ENCODE peak calls at places on chromosome 16, in four cellular contexts. S, I, E and C are unnamed samples.

GRCh38 chr16:87701505-87701921 is 64.3 kb downstream of the KLHDC4 start:
- DNase-seq in E (no peak), S (no peak), I (no peak), C (no peak)

GRCh38 chr16:73176577-73177013 is 128.7 kb upstream of the ZFHX3 start:
- DNase-seq in I (no peak), E (peak), S (no peak), C (peak)

GRCh38 chr16:50332599-50332998 is 36.2 kb downstream of the BRD7 start:
- DNase-seq in S (no peak), I (no peak), E (no peak), C (no peak)

GRCh38 chr16:2816751-2817495 is at the start of gene PRSS21:
- DNase-seq in S (no peak), I (peak), E (no peak), C (no peak)

GRCh38 chr16:86901483-86901882 is 323.1 kb downstream of the FOXL1 start:
- DNase-seq in I (no peak), S (no peak), E (peak), C (peak)

GRCh38 chr16:72985148-72985882 is 62.6 kb downstream of the ZFHX3 start:
- DNase-seq in I (no peak), S (no peak), E (peak), C (no peak)

GRCh38 chr16:53123753-53124152 is 69.0 kb downstream of the CHD9 start:
- DNase-seq in I (no peak), S (no peak), E (peak), C (no peak)

GRCh38 chr16:58187657-58188430 is 10.1 kb downstream of the CSNK2A2 start:
- DNase-seq in E (no peak), I (no peak), S (no peak), C (no peak)

DNA sequence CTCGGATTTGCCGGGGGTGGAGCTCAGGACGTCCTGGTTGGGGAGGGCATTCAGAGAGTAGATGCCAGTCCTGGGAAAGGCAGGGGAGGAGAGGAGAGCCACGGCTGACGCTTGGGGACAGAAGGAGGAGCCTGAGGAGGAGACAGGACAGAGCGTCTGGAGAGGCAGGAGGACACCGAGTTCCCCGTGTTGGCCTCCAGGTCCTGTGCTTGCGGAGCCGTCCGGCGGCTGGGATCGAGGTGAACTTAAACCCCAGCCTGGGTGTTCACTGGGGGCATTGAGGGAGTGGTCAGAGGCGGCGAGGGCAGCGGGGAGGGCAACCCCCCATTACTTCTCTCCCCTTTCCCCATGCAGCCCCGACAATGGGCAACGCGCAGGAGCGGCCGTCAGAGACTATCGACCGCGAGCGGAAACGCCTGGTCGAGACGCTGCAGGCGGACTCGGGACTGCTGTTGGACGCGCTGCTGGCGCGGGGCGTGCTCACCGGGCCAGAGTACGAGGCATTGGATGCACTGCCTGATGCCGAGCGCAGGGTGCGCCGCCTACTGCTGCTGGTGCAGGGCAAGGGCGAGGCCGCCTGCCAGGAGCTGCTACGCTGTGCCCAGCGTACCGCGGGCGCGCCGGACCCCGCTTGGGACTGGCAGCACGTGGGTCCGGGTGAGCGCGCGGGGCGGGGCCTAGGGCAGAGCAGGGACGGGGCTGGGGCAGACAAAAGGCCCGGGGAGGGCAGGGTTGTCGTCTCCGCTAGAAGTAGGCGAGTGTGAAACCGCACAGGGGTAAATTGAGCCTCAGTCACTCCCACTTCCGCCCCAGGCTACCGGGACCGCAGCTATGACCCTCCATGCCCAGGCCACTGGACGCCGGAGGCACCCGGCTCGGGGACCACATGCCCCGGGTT is 3.7 kb downstream of the NOL3 start:
- DNase-seq in E (peak), S (no peak), I (no peak), C (peak)
- TF ChIP-seq CTCF in E (peak), S (no peak), I (no peak), C (no peak)

DNA sequence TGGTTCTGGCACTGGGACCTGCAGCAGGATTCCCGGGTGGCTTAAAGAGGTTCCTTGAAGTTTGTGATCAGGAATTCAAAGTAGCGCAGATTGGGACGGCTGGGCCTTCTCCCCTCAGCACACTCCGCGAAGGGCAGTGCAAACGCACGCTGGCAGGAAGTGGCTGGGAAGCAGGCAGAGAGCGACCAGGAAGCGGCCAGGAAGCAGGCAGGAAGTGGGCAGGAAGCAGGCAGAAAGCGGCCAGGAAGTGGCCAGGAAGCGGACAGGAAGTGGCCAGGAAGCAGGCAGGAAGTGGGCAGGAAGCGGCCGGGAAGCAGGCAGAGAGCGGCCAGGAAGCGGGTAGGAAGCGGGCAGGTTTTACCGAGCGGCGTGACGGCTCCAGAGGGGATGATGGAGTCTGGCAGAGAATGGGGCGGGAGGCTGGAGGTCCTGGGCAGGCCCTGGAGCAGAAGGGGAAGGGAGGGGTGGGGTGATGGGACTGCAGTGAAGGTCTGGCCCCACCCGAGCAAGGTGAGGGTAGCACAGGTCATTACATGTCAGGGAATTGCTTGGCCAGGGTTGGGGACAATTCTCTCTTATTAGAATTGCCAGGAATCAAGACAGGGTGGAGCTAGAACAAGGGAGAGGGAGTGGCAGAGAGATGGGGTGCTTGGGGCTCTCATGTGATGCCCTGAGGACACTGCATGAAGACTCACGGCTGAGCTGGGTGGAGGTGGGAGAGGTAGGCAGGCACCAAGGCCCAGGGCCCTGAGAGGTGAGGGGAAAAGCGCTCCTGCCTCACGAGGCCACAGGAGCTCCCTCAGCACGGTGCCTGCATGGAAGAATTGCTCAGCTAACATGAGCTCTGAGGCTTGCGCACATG is 3.4 kb downstream of the DPEP1 start:
- DNase-seq in I (no peak), S (no peak), E (no peak), C (no peak)
- H3K27ac ChIP-seq in I (no peak), S (no peak), E (no peak), C (no peak)

GRCh38 chr16:85689950-85690320 is 1.2 kb upstream of the GINS2 start:
- DNase-seq in S (no peak), E (no peak), I (no peak), C (no peak)

GRCh38 chr16:85688586-85689284 is at the start of gene GINS2:
- DNase-seq in I (peak), E (peak), S (peak), C (peak)

GRCh38 chr16:85686912-85687591 is 1.7 kb downstream of the GINS2 start:
- DNase-seq in S (no peak), I (peak), E (no peak), C (no peak)

GRCh38 chr16:85689285-85689949 is 663 bp upstream of the GINS2 start:
- DNase-seq in I (no peak), E (no peak), S (no peak), C (no peak)

DNA sequence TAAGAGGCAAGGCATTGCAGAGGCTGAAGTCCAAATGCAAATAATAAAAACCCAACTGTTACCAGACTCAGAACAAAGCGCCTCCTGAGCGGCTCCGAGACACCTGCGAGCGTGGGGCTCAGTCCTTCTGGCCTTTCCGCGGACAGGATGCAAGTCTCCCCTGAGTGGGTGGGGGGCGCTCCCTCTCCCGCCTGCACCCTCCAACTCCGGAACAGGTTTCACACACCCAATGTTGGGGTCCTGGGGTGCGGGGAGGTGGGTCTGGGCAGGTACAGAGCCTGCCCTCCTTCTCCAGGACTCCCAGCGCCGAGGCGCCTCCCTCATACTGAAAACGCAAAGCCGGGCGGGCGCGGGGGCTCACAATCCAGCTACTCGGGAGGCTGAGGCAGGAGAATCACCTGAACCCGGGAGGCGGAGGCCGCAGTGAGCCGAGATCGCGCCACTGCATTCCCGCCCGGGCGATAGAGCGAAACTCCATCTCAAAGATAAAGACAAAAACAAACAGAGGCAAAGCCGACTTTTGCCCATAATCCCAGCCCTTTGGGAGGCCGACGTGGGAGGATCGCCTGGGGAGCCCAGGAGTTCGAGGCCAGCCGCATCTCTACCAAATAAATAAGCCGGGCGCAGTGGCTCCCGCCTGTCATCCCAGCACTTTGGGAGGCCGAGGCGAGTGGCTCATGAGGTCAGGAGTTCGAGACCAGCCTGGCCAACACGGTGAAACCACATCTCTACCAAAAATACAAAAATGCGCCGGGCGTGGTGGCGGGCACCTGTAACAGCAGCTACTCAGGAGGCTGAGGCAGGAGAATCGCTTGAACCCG is 893 bp downstream of the GINS2 start:
- DNase-seq in S (no peak), I (no peak), E (no peak), C (no peak)
- TF ChIP-seq FOS in S (no peak), I (no peak), E (no peak), C (no peak)

GRCh38 chr16:48385272-48385953 is at the start of gene SIAH1:
- DNase-seq in I (peak), E (peak), S (no peak), C (peak)

GRCh38 chr16:48383877-48384304 is 1.3 kb downstream of the SIAH1 start:
- DNase-seq in S (no peak), I (peak), E (no peak), C (peak)

GRCh38 chr16:48384305-48384981 is 770 bp downstream of the SIAH1 start:
- DNase-seq in S (no peak), I (peak), E (peak), C (peak)

GRCh38 chr16:48383204-48383876 is 1.9 kb downstream of the SIAH1 start:
- DNase-seq in E (peak), I (no peak), S (no peak), C (no peak)

DNA sequence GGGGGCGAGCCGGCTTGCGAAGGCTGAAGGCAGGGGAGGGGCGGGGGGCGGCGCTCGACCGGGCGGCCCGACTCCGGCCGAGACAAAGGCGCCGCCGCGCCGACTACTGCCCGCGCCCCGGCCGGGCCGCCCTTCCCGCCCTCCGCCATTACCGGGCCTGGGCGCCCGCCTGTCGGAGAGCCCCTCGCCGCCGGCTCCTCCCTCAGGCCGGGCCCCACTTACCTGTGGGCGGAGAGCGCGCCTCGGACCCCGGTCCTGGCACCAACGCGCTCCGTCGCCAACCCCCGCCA is 286 bp downstream of the SIAH1 start:
- DNase-seq in E (no peak), S (no peak), I (no peak), C (no peak)
- TF ChIP-seq CTCF in E (no peak), S (no peak), I (no peak), C (no peak)

GRCh38 chr16:71631776-71632175 is 5.8 kb downstream of the MARVELD3 start:
- DNase-seq in E (no peak), I (no peak), S (no peak), C (no peak)

GRCh38 chr16:71627631-71628236 is 1.8 kb downstream of the MARVELD3 start:
- DNase-seq in E (no peak), S (no peak), I (peak), C (no peak)

GRCh38 chr16:71628810-71629209 is 2.8 kb downstream of the MARVELD3 start:
- DNase-seq in I (no peak), E (no peak), S (no peak), C (peak)

GRCh38 chr16:71629617-71630016 is 3.6 kb downstream of the MARVELD3 start:
- DNase-seq in S (no peak), I (no peak), E (no peak), C (no peak)

DNA sequence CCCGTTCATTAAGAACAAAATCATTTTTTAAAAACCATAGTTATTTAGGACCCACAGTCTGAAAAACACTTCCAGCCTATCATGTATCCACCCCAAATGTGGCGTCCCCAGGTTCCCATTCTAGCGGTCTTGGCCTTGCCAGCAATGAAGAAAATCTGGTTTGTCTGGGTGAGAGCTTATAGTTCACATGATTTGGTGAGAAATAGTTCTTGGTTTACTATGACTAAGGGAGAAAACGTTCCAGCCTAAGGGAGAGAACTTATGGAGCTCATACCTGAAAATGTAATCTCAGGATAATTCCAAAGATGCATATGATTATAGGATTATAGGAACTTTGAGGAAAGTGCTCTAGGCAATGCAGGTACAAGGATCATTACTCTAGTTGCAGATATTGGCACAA is 4.8 kb downstream of the MARVELD3 start:
- DNase-seq in E (no peak), S (no peak), I (no peak), C (no peak)
- H3K27ac ChIP-seq in E (no peak), S (no peak), I (no peak), C (no peak)

GRCh38 chr16:75376475-75376907 is 56.8 kb downstream of the CFDP1 start:
- DNase-seq in S (no peak), E (no peak), I (no peak), C (no peak)
- TF ChIP-seq FOS in S (no peak), E (no peak), I (no peak), C (no peak)

GRCh38 chr16:67249178-67249759 is 490 bp downstream of the SLC9A5 start:
- DNase-seq in S (no peak), E (no peak), I (no peak), C (no peak)

GRCh38 chr16:67247698-67248400 is 568 bp upstream of the FHOD1 start:
- DNase-seq in I (no peak), E (no peak), S (no peak), C (no peak)

GRCh38 chr16:67249762-67250327 is 1.1 kb downstream of the SLC9A5 start:
- DNase-seq in E (peak), S (no peak), I (no peak), C (no peak)

GRCh38 chr16:67246945-67247697 is at the start of gene FHOD1:
- DNase-seq in E (peak), I (peak), S (peak), C (peak)

DNA sequence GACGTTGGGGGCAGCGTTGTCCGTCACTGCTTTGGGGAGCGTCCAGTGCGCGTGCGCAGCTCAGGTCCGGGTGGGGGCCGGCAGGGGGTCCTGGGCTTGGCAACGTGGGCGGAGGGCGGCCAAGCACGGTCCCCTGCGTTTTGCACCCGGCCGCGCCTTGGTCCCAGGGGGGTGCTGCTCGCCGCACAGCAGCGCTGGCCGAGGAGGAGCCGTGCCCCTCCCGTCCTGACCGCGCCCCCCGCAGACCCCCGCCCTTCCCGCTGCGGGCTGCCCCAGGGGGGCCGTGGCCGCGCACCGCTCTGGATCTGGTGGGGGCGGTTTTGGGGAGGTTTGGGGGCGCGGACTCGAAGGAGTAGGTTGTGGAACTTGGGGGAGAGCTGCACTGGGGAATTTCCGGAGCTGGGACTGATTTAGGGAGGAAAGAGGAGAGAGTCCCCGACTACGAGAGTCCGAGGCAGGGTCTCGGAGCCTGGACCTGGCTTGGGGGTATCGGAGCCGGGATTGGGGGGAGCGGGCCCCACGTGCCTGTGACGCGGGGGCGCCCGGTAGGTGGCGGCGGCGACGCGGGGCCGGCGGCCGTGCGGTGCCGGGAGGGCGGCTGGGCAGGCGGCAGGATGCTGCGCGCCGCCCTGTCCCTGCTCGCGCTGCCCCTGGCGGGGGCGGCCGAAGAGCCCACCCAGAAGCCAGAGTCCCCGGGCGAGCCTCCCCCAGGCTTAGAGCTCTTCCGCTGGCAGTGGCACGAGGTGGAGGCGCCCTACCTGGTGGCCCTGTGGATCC is at the start of gene SLC9A5:
- DNase-seq in E (no peak), I (peak), S (no peak), C (peak)
- TF ChIP-seq CTCF in E (peak), I (peak), S (no peak), C (peak)